ENCODE peak calls at places on chromosomes 3 and 15, in seven cellular contexts. Q is tibial nerve, V is BE2C, F is kidney epithelial cell, C is GM12878, N is HFF-Myc, A is HCT116. B is an unnamed sample.

GRCh38 chr15:75051161-75051560 is 27.8 kb downstream of the PPCDC start:
- DNase-seq in Q (no peak), V (peak; percentile 46), F (no peak), C (no peak), N (no peak), A (no peak), B (no peak)

GRCh38 chr15:96285715-96286367 is 44.7 kb upstream of the NR2F2 start:
- DNase-seq in Q (no peak), V (no peak), F (no peak), C (no peak), N (no peak), A (no peak), B (no peak)

GRCh38 chr15:26050271-26050670 is 187.1 kb upstream of the ATP10A start:
- DNase-seq in Q (no peak), V (no peak), F (no peak), C (no peak), N (no peak), A (no peak), B (no peak)

GRCh38 chr3:156633335-156633734 is 41.1 kb upstream of the TIPARP start:
- DNase-seq in Q (no peak), V (no peak), F (no peak), C (no peak), N (peak; percentile 29), A (no peak), B (peak; percentile 70)

GRCh38 chr3:65676592-65676991 is 362.1 kb downstream of the MAGI1 start:
- DNase-seq in Q (no peak), V (no peak), F (no peak), C (no peak), N (no peak), A (no peak), B (no peak)

GRCh38 chr3:61589856-61590255 is 28.5 kb downstream of the PTPRG start:
- DNase-seq in Q (no peak), V (no peak), F (no peak), C (no peak), N (peak; percentile 43), A (no peak), B (no peak)

GRCh38 chr3:156525808-156526207 is 29.1 kb downstream of the SSR3 start:
- DNase-seq in Q (no peak), V (no peak), F (no peak), C (no peak), N (no peak), A (no peak), B (no peak)

GRCh38 chr3:122101646-122102045 is 46.5 kb downstream of the CD86 start:
- DNase-seq in Q (no peak), V (peak; percentile 15), F (peak; percentile 41), C (peak; percentile 92), N (peak; percentile 24), A (peak; percentile 65), B (no peak)

GRCh38 chr15:57427367-57427821 is 51.1 kb downstream of the CGNL1 start:
- DNase-seq in Q (peak; percentile 57), V (no peak), F (no peak), C (no peak), N (no peak), A (no peak), B (no peak)

GRCh38 chr3:72951259-72951722 is 45.3 kb upstream of the PPP4R2 start:
- DNase-seq in Q (no peak), V (no peak), F (no peak), C (peak; percentile 44), N (no peak), A (no peak), B (no peak)

GRCh38 chr15:72770673-72771328 is 12.8 kb downstream of the ADPGK start:
- DNase-seq in Q (no peak), V (no peak), F (no peak), C (no peak), N (no peak), A (no peak), B (no peak)

GRCh38 chr3:59812778-59813558 is 763.1 kb upstream of the CFAP20DC start:
- DNase-seq in Q (no peak), V (no peak), F (no peak), C (no peak), N (no peak), A (no peak), B (no peak)

GRCh38 chr15:61155741-61156700 is 73.1 kb downstream of the RORA start:
- DNase-seq in Q (no peak), V (peak; percentile 21), F (peak; percentile 10), C (no peak), N (no peak), A (no peak), B (no peak)

GRCh38 chr3:58434511-58434910 is 879 bp upstream of the PDHB start:
- DNase-seq in Q (no peak), V (no peak), F (no peak), C (no peak), N (no peak), A (no peak), B (no peak)

GRCh38 chr15:92395176-92395521 is 1.5 kb downstream of the ST8SIA2 start:
- DNase-seq in Q (no peak), V (no peak), F (no peak), C (no peak), N (no peak), A (no peak), B (no peak)
- H3K4me3 ChIP-seq in Q (no peak overlapping the region), V (peak overlapping the region; percentile 61), F (peak overlapping the region; percentile 50), C (no peak overlapping the region), N (no peak overlapping the region), A (no peak overlapping the region), B (peak overlapping the region; percentile 57)

DNA sequence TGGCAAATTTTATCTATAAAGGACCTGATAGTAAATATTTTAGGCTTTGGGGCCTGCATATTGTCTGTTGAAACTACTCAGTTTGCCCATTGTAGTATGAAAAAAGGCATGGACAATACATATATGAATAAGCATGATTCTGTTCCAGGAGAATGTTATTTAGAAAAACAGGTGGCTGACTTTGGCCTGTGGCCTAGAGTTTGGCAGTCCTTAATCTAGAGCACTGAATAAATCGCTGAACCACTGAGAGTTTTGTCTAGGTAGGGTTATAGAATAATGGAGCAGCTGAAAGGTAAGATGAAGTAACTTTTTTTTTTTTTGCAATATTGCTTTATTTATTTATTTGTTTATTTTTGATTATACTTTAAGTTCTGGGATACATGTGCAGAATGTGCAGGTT is 75.0 kb downstream of the LRRC49 start:
- DNase-seq in Q (no peak), V (no peak), F (no peak), C (no peak), N (no peak), A (no peak), B (no peak)
- TF ChIP-seq CTCF in Q (no peak), V (no peak), F (no peak), C (no peak), N (no peak), A (no peak), B (no peak)

GRCh38 chr15:88803920-88804247 is 648 bp downstream of the ACAN start:
- DNase-seq in Q (no peak), V (no peak), F (no peak), C (no peak), N (no peak), A (no peak), B (no peak)
- H3K4me3 ChIP-seq in Q (no peak overlapping the region), V (no peak overlapping the region), F (no peak overlapping the region), C (no peak overlapping the region), N (no peak overlapping the region), A (no peak overlapping the region), B (peak overlapping the region; percentile 70)

GRCh38 chr3:64617610-64618009 is 70.2 kb downstream of the ADAMTS9 start:
- DNase-seq in Q (no peak), V (no peak), F (no peak), C (no peak), N (no peak), A (no peak), B (no peak)

GRCh38 chr3:64612916-64613526 is 74.8 kb downstream of the ADAMTS9 start:
- DNase-seq in Q (no peak), V (peak; percentile 80), F (no peak), C (no peak), N (no peak), A (no peak), B (no peak)

GRCh38 chr3:64616953-64617352 is 70.8 kb downstream of the ADAMTS9 start:
- DNase-seq in Q (no peak), V (no peak), F (no peak), C (no peak), N (no peak), A (no peak), B (no peak)

GRCh38 chr3:64612082-64612860 is 75.5 kb downstream of the ADAMTS9 start:
- DNase-seq in Q (no peak), V (peak; percentile 30), F (no peak), C (no peak), N (no peak), A (no peak), B (no peak)
- TF ChIP-seq CTCF in Q (no peak), V (no peak), F (no peak), C (no peak), N (no peak), A (no peak), B (no peak)

DNA sequence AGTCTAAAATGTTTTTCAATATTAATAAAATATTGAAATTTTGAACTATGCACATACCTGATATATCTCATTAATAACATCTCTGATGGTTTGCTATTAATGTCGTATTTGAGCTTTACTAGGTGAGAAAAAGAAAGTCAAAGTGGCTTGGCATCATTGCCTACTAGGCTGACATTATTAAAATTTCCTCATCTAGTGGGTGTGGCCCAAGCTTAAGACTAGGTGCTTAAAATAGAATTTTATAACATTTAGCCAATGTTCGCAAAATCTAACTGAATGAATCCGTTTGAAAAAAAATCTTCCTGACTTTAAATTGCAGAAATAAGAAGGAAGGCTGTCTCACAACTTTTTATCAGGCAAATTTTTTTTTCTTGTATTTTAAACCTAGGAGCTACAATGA is 46.1 kb downstream of the ABI3BP start:
- DNase-seq in Q (no peak), V (no peak), F (no peak), C (no peak), N (no peak), A (no peak), B (no peak)
- H3K4me3 ChIP-seq in Q (no peak overlapping the region), V (no peak overlapping the region), F (no peak overlapping the region), C (no peak overlapping the region), N (no peak overlapping the region), A (no peak overlapping the region), B (no peak overlapping the region)

GRCh38 chr15:37824717-37825382 is 109.6 kb upstream of the TMCO5A start:
- DNase-seq in Q (no peak), V (peak; percentile 33), F (peak; percentile 87), C (no peak), N (peak; percentile 90), A (peak; percentile 21), B (peak; percentile 87)
- TF ChIP-seq CTCF in Q (no peak), V (no peak), F (peak; percentile 43), C (no peak), N (peak; percentile 24), A (no peak), B (peak; percentile 44)